ENCODE peak calls at places on chromosomes 1 and 21, in four cellular contexts. C, U, E and W are unnamed samples.

GRCh38 chr1:11501491-11501897 is 22.5 kb downstream of the DISP3 start:
- DNase-seq in C (no peak), U (no peak), E (no peak), W (no peak)

GRCh38 chr1:13731897-13732296 is 31.9 kb downstream of the PRDM2 start:
- DNase-seq in C (no peak), U (no peak), E (no peak), W (no peak)

GRCh38 chr1:111195002-111195684 is 5.3 kb downstream of the DENND2D start:
- DNase-seq in C (no peak), U (no peak), E (no peak), W (no peak)

GRCh38 chr1:155910621-155911121 is 478 bp downstream of the RIT1 start:
- DNase-seq in C (peak), U (no peak), E (no peak), W (no peak)

GRCh38 chr1:208524376-208524775 is 280.2 kb upstream of the PLXNA2 start:
- DNase-seq in C (no peak), U (no peak), E (no peak), W (no peak)

GRCh38 chr1:239562095-239562494 is 175.7 kb downstream of the CHRM3 start:
- DNase-seq in C (no peak), U (no peak), E (no peak), W (no peak)

GRCh38 chr1:21157054-21157453 is 19.6 kb downstream of the EIF4G3 start:
- DNase-seq in C (no peak), U (no peak), E (no peak), W (no peak)

GRCh38 chr1:103107696-103108524 is at the start of gene COL11A1:
- DNase-seq in C (peak), U (no peak), E (no peak), W (no peak)

GRCh38 chr21:39484711-39485264 is 33.0 kb downstream of the SH3BGR start:
- DNase-seq in C (peak), U (no peak), E (no peak), W (no peak)

GRCh38 chr1:42737986-42738677 is 1.9 kb downstream of the CLDN19 start:
- DNase-seq in C (no peak), U (no peak), E (no peak), W (no peak)

GRCh38 chr1:42736571-42737200 is 3.4 kb downstream of the CLDN19 start:
- DNase-seq in C (no peak), U (no peak), E (no peak), W (no peak)

GRCh38 chr1:42736152-42736551 is 3.9 kb downstream of the CLDN19 start:
- DNase-seq in C (no peak), U (peak), E (no peak), W (no peak)

GRCh38 chr1:42738678-42739226 is 1.3 kb downstream of the CLDN19 start:
- DNase-seq in C (no peak), U (no peak), E (no peak), W (no peak)

DNA sequence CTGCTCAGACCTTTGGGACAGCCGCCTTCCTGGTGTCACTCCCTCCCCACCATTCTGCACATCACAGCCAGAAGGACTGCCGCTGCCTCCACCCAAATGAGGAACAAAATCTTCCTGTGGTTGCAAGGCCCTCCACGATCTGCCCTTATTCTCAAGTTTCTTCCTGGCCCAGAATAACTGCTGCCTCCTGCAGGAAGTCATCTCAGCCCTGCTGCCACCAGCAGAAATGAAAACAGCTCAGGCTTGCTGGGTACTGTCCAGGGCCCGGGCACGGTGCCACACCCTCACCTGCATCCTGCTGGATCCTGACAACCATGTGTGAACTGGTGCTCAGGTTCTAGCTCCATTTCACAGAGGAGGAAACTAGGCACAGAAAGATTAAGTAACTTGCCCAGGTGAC is 2.8 kb downstream of the CLDN19 start:
- DNase-seq in C (no peak), U (peak), E (peak), W (no peak)
- TF ChIP-seq CTCF in C (peak), U (no peak), E (peak), W (no peak)

GRCh38 chr1:85888961-85889360 is 180.7 kb upstream of the ZNHIT6 start:
- DNase-seq in C (no peak), U (no peak), E (no peak), W (no peak)

DNA sequence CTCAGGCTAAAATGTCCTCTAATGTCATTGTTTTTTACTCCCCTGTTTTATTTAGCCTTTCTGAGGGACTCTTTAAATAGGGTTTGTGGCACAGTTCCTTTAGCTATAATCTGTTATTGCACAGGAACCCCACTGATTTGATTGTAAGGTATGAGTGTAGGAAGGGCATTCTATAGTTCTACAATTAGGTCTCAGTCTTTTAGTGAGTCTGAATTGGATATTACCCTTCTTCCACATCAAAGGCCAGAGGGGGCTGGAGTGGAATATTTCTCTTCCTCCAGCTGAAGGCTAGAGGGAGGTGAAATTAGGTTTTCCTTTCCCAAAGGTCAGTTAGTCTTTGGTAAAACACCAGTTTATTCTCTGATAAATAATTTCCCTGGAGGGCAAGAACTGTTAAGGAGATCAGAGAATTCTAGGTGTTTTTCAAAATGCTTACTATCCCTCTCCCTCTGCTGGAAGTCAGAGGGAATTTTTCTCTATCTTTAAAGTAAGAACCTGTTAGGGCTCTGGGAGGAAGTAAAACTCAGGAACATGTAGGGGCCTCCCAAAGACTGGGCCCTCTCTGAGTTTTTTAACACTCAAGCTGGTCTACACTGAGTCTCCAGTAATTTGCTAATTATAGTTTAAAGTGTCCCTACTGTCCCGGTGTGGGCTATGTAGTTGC is 176.3 kb upstream of the ZNHIT6 start:
- DNase-seq in C (peak), U (no peak), E (no peak), W (no peak)
- TF ChIP-seq CTCF in C (peak), U (no peak), E (peak), W (peak)

GRCh38 chr1:53992085-53992874 is 25.7 kb downstream of the LDLRAD1 start:
- DNase-seq in C (no peak), U (no peak), E (no peak), W (no peak)
- TF ChIP-seq CTCF in C (no peak), U (peak), E (no peak), W (peak)

DNA sequence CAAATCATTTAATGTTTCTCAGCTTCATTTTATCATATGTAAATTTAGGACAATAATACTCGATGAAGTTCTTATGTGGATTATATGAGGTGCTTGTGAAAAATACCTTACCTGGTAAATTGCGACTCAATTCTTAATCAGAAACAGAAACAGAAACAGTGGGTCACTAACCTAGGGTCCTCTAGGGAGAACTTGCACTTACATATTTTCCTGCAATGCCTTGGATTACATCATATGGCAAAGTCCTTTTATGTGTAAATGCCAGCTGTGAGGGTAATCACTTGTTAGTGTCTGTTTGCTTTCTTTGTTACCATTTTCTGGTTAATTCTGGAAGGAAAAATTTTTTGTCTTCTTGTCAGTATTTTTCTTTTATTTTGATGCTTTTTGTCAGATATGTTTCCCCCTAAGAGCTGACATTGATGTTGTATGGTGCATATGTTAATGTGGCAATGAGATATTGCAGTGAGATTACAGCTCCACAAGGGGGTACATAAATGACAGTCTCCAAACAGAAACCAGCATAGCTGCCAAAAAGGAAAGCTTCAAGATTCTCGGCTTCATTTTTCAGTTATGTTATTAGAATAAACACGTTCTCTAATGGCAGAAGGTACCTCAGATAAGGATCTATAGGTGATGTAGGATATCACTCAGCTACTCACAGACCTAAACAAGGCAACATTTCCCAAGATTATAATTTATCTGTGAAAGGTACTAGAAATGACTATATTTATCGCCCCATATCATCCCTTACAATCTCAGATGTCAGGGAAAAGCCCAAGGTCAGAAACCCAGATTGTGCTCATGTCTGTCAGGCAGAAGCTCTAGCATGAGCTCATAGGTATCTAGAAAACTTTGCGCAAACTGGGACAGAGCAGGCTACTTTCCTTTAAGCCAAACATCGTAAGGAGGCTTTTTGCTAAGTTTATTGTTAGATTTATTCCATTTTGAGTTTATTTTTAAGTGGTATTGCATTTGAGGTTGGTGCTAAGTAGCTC is 119.9 kb downstream of the FASLG start:
- DNase-seq in C (no peak), U (no peak), E (no peak), W (no peak)
- TF ChIP-seq CTCF in C (no peak), U (no peak), E (peak), W (peak)

DNA sequence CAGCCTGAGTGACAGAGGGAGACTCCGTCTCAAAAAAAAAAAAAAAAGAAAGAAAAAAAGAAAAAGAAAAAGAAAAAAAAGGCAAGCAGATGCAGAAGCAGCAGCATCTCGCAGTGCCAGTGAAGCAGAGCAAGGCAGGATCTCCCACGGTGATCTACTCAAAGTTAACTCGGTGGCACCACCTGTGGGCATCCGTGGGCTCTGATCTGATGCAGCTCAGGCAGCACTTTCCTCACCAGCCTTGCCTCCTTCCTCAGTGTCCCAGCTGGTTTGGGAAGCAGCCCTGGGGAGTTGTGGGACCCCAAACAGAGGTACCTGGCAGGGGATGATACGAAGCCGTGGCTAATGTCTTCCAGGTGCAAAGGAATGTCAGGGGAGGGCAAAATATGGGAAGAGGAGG is 104.3 kb upstream of the KRTAP19-8 start:
- DNase-seq in C (no peak), U (no peak), E (no peak), W (no peak)
- TF ChIP-seq CTCF in C (no peak), U (no peak), E (peak), W (peak)

DNA sequence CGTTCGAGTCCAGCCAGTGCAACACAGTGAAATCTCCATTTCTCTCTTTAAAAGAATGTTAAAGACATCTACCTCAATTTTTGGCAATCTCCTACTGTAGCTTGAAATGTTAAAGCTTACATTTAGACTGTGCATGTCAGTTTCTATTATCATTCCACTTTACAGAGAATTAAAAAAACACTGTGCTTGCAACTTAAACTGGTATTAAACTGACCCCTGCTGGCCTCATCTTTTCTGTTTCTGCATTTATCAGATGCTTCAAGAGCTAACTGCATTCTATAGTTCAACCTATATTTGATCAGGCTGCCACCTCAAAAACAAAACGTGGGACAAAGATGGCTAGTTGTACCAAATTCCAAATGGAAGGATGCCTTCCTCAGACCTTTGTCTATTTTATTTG is 226.5 kb downstream of the SMYD3 start:
- DNase-seq in C (peak), U (no peak), E (no peak), W (no peak)
- TF ChIP-seq CTCF in C (peak), U (peak), E (peak), W (peak)

GRCh38 chr21:29914326-29914725 is 25.5 kb downstream of the GRIK1 start:
- DNase-seq in C (no peak), U (no peak), E (no peak), W (no peak)
- TF ChIP-seq CTCF in C (no peak), U (no peak), E (no peak), W (no peak)